ENCODE peak calls at places on chromosomes 3 and 15, in five cellular contexts. K is GM23338, I is mesothelial cell of epicardium, A is adrenal gland, T is omental fat pad. F is an unnamed sample.

GRCh38 chr3:150372320-150373118 is 35.6 kb upstream of the TSC22D2 start:
- DNase-seq in K (no peak), A (no peak), I (no peak), T (no peak), F (no peak)

GRCh38 chr15:47742742-47743141 is 25.4 kb downstream of the SEMA6D start:
- DNase-seq in K (peak; percentile 40), I (no peak), A (no peak), T (no peak), F (no peak)

GRCh38 chr3:185986201-185986600 is 48.4 kb upstream of the TRA2B start:
- DNase-seq in I (no peak), T (no peak), A (no peak), K (no peak), F (peak; percentile 46)

GRCh38 chr3:66092175-66092990 is 53.7 kb upstream of the MAGI1 start:
- DNase-seq in I (no peak), K (no peak), A (no peak), T (no peak), F (no peak)

GRCh38 chr15:73048624-73049295 is 3.5 kb upstream of the NEO1 start:
- DNase-seq in K (no peak), T (no peak), I (no peak), A (no peak), F (no peak)

GRCh38 chr3:100260081-100260684 is 609 bp upstream of the TBC1D23 start:
- DNase-seq in A (peak; percentile 47), T (no peak), K (peak; percentile 81), I (no peak), F (peak; percentile 46)

GRCh38 chr3:66953934-66954333 is 44.2 kb upstream of the KBTBD8 start:
- DNase-seq in K (no peak), I (no peak), A (no peak), T (no peak), F (no peak)

GRCh38 chr3:30455840-30456239 is 150.6 kb upstream of the TGFBR2 start:
- DNase-seq in K (no peak), I (no peak), A (peak; percentile 40), T (no peak), F (no peak)

GRCh38 chr15:100889359-100890058 is 9.9 kb downstream of the ALDH1A3 start:
- DNase-seq in T (no peak), I (no peak), A (peak; percentile 20), K (peak; percentile 41), F (peak; percentile 54)

DNA sequence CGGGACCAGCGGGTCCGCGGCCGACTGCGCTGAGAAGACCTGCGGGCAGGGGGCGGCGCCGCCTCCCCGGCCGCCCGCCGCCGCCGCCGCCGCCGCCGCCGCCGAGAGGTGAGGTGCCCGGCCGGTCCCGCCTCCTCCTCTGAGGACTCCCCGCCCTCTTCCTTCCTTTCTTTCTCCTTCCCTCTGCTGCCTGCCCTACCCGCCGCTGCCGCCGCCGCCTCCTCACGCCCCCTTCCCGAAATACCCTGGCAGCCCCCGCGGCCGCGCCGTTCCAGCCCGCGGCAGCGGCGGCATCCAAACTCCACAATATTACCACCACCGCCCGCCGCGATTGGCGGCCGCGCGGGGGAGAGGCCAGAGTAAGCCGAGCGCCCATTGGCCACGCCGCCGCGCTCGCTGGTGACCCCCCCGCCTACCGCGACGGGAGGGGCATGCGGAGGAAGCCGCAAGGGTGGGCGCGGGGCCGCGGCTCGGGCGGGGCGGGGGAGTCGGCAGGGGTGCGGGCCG is 61.8 kb upstream of the ANKRD28 start:
- DNase-seq in T (peak; percentile 67), I (peak; percentile 72), K (peak; percentile 84), A (peak; percentile 82), F (peak; percentile 91)
- TF ChIP-seq CTCF in T (no peak), I (no peak), K (no peak), A (no peak), F (no peak)

GRCh38 chr15:75712668-75713337 is at the start of gene CSPG4:
- DNase-seq in K (peak; percentile 84), A (peak; percentile 31), T (no peak), I (peak; percentile 50), F (peak; percentile 56)

GRCh38 chr15:75718326-75718725 is 5.7 kb upstream of the CSPG4 start:
- DNase-seq in A (peak; percentile 51), I (no peak), K (no peak), T (no peak), F (no peak)

GRCh38 chr15:75713338-75713895 is 769 bp upstream of the CSPG4 start:
- DNase-seq in K (peak; percentile 61), T (no peak), A (no peak), I (no peak), F (no peak)

DNA sequence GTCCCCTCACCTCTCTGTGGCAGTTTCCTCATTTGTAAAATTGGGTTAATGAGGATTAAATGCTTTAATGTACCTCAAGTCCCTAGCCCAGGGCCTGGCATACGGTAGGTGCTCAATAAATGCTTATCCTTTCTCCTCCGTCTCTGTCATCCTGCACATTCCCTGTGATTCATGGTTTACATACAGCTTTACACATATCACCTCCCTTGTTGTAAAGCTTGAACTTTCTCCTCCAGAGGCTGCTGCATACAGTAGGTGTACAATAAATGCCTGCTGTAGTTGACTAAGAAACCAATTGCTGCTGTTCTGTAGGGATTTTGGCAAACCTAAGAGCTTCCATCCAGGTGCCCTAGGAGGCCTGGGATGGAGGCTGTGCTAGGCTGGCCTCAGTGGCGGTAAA is 1.5 kb upstream of the CSPG4 start:
- DNase-seq in T (no peak), I (no peak), K (no peak), A (no peak), F (no peak)
- TF ChIP-seq CTCF in T (no peak), I (no peak), K (no peak), A (no peak), F (no peak)

GRCh38 chr3:14123308-14124222 is 1.1 kb downstream of the CHCHD4 start:
- DNase-seq in T (no peak), A (no peak), K (peak; percentile 15), I (no peak), F (peak; percentile 15)
- TF ChIP-seq CTCF in T (no peak), A (no peak), K (no peak), I (no peak), F (no peak)

GRCh38 chr3:184786271-184787010 is 25.5 kb upstream of the VPS8 start:
- DNase-seq in T (no peak), K (no peak), A (peak; percentile 41), I (no peak), F (peak; percentile 51)
- TF ChIP-seq CTCF in T (no peak), K (no peak), A (no peak), I (no peak), F (no peak)

DNA sequence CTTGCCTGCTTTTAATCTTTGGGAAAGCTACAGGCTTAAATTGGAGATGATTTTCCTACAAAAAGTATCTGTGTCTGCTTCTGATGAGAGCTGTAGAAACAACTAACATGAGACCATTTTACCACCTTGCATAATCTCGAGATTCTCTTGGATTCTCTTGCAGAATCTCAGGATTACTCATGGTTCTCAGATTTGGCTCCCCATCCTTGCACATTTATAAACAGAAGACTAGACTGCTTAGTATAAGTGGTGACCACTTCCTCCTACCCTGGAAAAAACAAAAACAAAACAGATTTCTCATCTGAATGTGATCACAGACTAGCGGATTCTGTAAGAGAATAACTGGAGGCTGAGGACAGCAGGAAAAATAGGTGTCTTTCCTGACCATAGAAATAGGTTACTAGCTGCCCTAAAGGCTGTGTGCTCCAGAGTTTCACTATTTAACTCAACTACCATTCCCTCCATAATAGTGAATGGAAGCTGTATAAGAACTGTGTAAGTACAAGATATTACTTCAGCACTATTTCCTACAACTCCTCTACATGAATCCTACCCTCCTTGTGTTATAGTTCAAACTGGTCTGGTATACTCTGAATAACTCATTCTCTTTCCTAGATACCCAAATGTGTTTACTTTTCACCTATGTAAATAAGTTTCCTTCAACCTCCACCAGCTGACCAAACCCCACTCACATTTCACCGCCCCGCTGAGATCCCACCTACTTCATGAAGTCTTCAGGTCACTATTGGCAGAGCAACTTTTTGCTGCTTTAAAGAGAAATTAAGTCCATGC is 122.2 kb upstream of the C2CD4B start:
- DNase-seq in T (no peak), A (no peak), I (no peak), K (no peak), F (no peak)
- TF ChIP-seq CTCF in T (no peak), A (no peak), I (no peak), K (no peak), F (no peak)

DNA sequence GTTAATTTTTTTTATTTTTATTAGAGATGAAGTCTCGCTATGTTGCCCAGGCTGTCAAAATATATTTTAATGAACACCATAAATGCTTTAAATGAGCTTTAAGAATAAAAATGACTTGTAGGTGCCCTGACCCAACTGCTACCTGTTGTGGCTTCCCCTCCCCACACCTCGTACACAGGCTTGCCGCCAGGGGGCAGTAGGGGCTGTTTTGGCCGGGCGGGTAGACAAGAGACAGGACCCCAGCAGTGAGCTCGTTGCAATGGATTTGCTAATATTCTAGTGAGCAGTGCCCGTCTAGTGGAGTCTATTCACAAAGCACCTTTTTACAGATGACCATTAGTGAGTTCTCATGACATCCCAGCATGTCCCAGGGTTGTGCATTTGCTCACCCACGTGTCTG is 418.1 kb downstream of the OCA2 start:
- DNase-seq in A (no peak), K (no peak), I (no peak), T (no peak), F (peak; percentile 55)
- TF ChIP-seq CTCF in A (no peak), K (no peak), I (no peak), T (no peak), F (no peak)

DNA sequence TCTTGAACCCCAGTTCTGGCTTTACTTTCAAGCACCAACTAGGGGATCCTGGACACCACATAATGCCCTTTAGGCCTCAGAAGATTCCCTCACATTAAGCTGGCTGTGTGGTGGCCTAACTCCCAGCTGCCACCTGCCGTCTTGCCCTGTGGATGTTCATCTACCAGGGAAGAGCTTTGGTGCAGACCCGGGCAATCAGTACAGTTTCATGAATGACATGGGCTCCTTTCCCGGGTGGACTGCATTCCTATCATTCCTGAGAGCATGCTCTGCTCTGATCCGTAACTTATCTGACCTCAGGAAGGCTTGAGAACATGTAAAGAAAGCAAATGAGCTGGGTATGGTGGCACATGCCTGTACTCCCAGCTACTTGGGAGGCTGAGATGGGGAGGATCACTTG is 50.0 kb upstream of the GSK3B start:
- DNase-seq in A (no peak), T (no peak), K (peak; percentile 37), I (no peak), F (peak; percentile 40)
- TF ChIP-seq CTCF in A (no peak), T (no peak), K (no peak), I (no peak), F (no peak)

DNA sequence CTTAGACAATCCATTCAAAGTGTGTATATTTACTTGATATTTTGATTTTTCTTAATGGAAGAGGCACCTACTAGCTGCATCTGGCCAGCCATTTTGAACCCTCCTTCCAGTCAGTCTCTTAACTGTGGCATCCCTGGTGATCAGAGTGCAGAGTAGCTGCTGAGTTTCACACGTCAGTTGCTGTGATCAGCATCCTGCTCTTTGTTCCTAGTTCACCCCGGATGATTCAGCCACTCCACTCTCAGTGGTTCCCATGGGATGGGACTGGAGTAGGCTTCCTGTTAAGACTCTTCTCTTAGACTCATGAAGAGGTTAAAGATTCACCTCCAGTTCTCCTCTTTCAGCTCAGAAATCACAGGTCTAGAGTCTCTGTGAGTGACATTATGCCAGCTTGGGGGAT is 75.8 kb downstream of the STXBP5L start:
- DNase-seq in T (no peak), A (no peak), I (no peak), K (peak; percentile 39), F (no peak)
- TF ChIP-seq CTCF in T (no peak), A (no peak), I (no peak), K (no peak), F (no peak)

F was measured in testis.